ENCODE peak calls at places on chromosomes 12 and 14, in six cellular contexts. One of them, this sample, is unnamed.

GRCh38 chr12:39606712-39607423 is 12.7 kb downstream of the ABCD2 start:
- DNase-seq in HepG2: no peak
- DNase-seq in H1: no peak
- DNase-seq in K562: no peak
- DNase-seq in SK-N-SH: no peak
- DNase-seq in GM12878: no peak
- DNase-seq in this sample: no peak

GRCh38 chr14:89365071-89365801 is 51.8 kb downstream of the FOXN3 start:
- DNase-seq in HepG2: no peak
- DNase-seq in H1: no peak
- DNase-seq in K562: no peak
- DNase-seq in SK-N-SH: no peak
- DNase-seq in GM12878: peak; percentile 81
- DNase-seq in this sample: no peak

GRCh38 chr12:110826592-110827200 is 20.1 kb upstream of the CCDC63 start:
- DNase-seq in HepG2: peak; percentile 80
- DNase-seq in H1: peak; percentile 95
- DNase-seq in K562: peak; percentile 84
- DNase-seq in SK-N-SH: peak; percentile 82
- DNase-seq in GM12878: peak; percentile 70
- DNase-seq in this sample: peak; percentile 85

GRCh38 chr12:122499991-122500684 is 594 bp downstream of the ZCCHC8 start:
- DNase-seq in HepG2: peak; percentile 70
- DNase-seq in H1: peak; percentile 79
- DNase-seq in K562: peak; percentile 62
- DNase-seq in SK-N-SH: peak; percentile 68
- DNase-seq in GM12878: no peak
- DNase-seq in this sample: peak; percentile 16

GRCh38 chr12:52585951-52586350 is 12.3 kb upstream of the KRT74 start:
- DNase-seq in HepG2: no peak
- DNase-seq in H1: no peak
- DNase-seq in K562: no peak
- DNase-seq in SK-N-SH: no peak
- DNase-seq in GM12878: no peak
- DNase-seq in this sample: no peak

GRCh38 chr12:53737951-53738833 is 10.9 kb upstream of the CALCOCO1 start:
- DNase-seq in HepG2: no peak
- DNase-seq in H1: peak; percentile 92
- DNase-seq in K562: peak; percentile 37
- DNase-seq in SK-N-SH: peak; percentile 48
- DNase-seq in GM12878: no peak
- DNase-seq in this sample: no peak

GRCh38 chr12:7189398-7190267 is at the start of gene PEX5:
- DNase-seq in HepG2: peak; percentile 83
- DNase-seq in H1: peak; percentile 81
- DNase-seq in K562: peak; percentile 89
- DNase-seq in SK-N-SH: peak; percentile 93
- DNase-seq in GM12878: peak; percentile 52
- DNase-seq in this sample: peak; percentile 90

GRCh38 chr14:52080171-52080800 is 11.4 kb upstream of the NID2 start:
- DNase-seq in HepG2: no peak
- DNase-seq in H1: no peak
- DNase-seq in K562: no peak
- DNase-seq in SK-N-SH: no peak
- DNase-seq in GM12878: no peak
- DNase-seq in this sample: no peak

GRCh38 chr12:96985515-96986362 is 78.7 kb downstream of the NEDD1 start:
- DNase-seq in HepG2: no peak
- DNase-seq in H1: peak; percentile 82
- DNase-seq in K562: peak; percentile 48
- DNase-seq in SK-N-SH: no peak
- DNase-seq in GM12878: no peak
- DNase-seq in this sample: peak; percentile 6

GRCh38 chr12:71999795-72000194 is 61.1 kb downstream of the TPH2 start:
- DNase-seq in HepG2: no peak
- DNase-seq in H1: no peak
- DNase-seq in K562: no peak
- DNase-seq in SK-N-SH: no peak
- DNase-seq in GM12878: no peak
- DNase-seq in this sample: no peak

DNA sequence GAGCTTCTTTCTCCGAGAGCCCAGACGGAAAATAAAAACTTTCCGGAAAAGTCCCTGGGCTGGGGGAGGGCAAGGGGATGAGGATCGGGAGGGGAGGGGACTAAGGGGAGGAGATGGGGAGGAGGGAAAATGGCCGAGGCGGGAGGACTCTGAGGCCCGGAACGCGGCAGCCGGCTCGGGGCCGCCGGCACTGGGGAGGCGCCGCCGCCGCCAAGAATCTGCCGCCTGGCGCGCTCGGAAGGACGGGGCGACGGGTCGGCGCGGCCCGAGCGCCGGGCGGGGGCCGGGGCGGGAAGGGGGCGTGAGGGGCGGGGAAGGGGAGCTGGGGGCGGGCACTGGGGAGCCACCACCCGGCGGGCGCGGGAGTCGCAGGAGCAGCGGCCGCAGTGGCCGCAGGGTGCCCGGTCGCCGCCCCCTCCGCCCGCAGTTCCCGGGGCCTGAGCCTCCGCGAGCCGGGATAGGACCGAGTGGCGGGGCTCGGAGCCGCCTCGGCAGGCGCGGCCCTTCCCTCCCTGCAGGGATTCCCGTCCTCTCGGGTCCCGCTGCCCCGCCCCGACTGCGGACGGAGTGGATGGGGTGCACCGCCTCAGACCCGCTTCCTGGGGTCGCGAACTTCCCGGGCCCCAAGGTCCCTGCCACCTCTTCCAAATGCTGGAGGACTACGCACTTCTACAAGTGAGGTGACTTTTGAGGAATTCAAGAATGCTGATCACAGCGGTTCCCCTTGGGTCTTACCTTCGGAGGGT is at the start of gene PRKD1:
- DNase-seq in HepG2: peak; percentile 28
- DNase-seq in H1: peak; percentile 81
- DNase-seq in K562: peak; percentile 68
- DNase-seq in SK-N-SH: peak; percentile 83
- DNase-seq in GM12878: no peak
- DNase-seq in this sample: no peak
- TF ChIP-seq CTCF in HepG2: no peak
- TF ChIP-seq CTCF in H1: no peak
- TF ChIP-seq CTCF in K562: no peak
- TF ChIP-seq CTCF in SK-N-SH: no peak
- TF ChIP-seq CTCF in GM12878: no peak
- TF ChIP-seq CTCF in this sample: no peak

GRCh38 chr14:68405959-68406358 is 386.9 kb downstream of the ZFP36L1 start:
- DNase-seq in HepG2: no peak
- DNase-seq in H1: no peak
- DNase-seq in K562: no peak
- DNase-seq in SK-N-SH: no peak
- DNase-seq in GM12878: no peak
- DNase-seq in this sample: no peak

GRCh38 chr14:68403794-68404522 is 388.9 kb downstream of the ZFP36L1 start:
- DNase-seq in HepG2: no peak
- DNase-seq in H1: no peak
- DNase-seq in K562: no peak
- DNase-seq in SK-N-SH: no peak
- DNase-seq in GM12878: no peak
- DNase-seq in this sample: no peak

GRCh38 chr14:68403191-68403781 is 389.6 kb downstream of the ZFP36L1 start:
- DNase-seq in HepG2: no peak
- DNase-seq in H1: no peak
- DNase-seq in K562: no peak
- DNase-seq in SK-N-SH: no peak
- DNase-seq in GM12878: no peak
- DNase-seq in this sample: no peak

GRCh38 chr14:68402525-68403101 is 390.3 kb downstream of the ZFP36L1 start:
- DNase-seq in HepG2: no peak
- DNase-seq in H1: no peak
- DNase-seq in K562: no peak
- DNase-seq in SK-N-SH: no peak
- DNase-seq in GM12878: no peak
- DNase-seq in this sample: no peak

DNA sequence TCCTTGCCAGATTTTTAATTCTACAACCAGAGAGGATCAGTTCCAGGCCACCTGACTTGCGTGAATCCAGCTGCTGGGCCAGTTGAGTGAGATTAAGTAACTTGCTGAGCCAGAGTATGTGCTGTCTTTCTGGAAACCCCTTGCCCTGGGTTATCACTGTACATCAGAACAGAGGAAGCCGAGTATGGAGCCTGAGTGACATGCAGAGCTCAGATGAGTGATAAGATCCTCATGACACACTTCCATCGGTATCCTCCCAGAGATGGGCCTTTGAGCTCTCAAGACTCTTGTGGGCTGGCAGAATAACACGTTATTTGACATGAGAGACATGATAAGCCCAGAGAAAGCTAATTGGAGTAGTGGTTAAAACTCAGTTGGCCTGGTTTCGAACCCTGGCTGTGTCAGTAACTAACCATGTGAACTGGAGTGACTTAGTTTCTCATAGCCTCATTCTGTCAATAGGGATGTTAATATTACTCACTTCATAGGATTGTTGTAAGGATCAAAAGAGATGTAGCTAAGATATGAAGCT is 388.1 kb downstream of the ZFP36L1 start:
- DNase-seq in HepG2: no peak
- DNase-seq in H1: no peak
- DNase-seq in K562: no peak
- DNase-seq in SK-N-SH: no peak
- DNase-seq in GM12878: no peak
- DNase-seq in this sample: no peak
- TF ChIP-seq YY1 in HepG2: no peak
- TF ChIP-seq YY1 in H1: no peak
- TF ChIP-seq YY1 in K562: no peak
- TF ChIP-seq YY1 in SK-N-SH: no peak
- TF ChIP-seq YY1 in GM12878: no peak
- TF ChIP-seq YY1 in this sample: no peak

GRCh38 chr14:74400328-74400727 is 25.7 kb downstream of the SYNDIG1L start:
- DNase-seq in HepG2: no peak
- DNase-seq in H1: no peak
- DNase-seq in K562: peak; percentile 11
- DNase-seq in SK-N-SH: no peak
- DNase-seq in GM12878: no peak
- DNase-seq in this sample: peak; percentile 4
- TF ChIP-seq CTCF in HepG2: no peak
- TF ChIP-seq CTCF in H1: peak; percentile 53
- TF ChIP-seq CTCF in K562: peak; percentile 11
- TF ChIP-seq CTCF in SK-N-SH: no peak
- TF ChIP-seq CTCF in GM12878: no peak
- TF ChIP-seq CTCF in this sample: no peak

DNA sequence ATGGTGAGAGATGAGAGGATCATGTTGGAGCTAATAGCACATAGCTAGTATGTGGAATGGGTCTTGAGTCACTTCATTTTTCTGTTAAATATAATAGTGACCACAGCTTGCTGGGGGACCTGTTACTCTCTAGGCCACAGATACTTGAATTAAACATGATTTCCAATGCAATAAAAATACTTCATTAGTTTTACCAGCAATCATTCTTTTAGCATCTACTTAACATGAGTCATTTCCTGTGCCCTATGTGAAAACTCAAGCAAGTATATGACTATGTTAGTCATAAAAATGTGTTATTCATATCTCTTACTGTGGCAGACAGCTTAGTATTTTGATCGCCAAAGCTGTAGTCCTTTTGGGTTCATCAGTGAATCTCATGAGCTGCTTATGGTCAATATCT is 798.9 kb downstream of the SLC16A7 start:
- DNase-seq in HepG2: no peak
- DNase-seq in H1: no peak
- DNase-seq in K562: no peak
- DNase-seq in SK-N-SH: no peak
- DNase-seq in GM12878: no peak
- DNase-seq in this sample: no peak
- TF ChIP-seq YY1 in HepG2: no peak
- TF ChIP-seq YY1 in H1: no peak
- TF ChIP-seq YY1 in K562: no peak
- TF ChIP-seq YY1 in SK-N-SH: no peak
- TF ChIP-seq YY1 in GM12878: no peak
- TF ChIP-seq YY1 in this sample: no peak

DNA sequence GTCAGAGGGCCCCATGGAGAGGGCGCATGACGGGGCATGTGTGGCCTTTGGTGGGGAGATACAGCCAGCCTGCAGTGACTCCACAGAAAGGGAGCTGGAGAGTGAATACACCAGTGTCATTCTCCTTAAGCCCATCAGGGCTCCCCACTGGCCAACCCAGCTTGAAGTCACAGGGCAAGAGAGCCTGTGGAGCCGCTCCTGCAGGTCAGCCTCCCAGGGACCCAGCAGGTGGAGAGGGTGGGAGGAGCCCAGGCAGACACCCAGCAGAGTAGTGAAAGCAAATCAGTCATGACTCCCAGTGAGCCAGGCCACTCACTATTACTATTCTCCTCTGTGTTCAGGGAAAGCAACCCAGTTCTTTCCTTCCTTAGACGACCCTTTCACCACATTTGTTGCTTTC is 110.0 kb upstream of the CPM start:
- DNase-seq in HepG2: peak; percentile 17
- DNase-seq in H1: no peak
- DNase-seq in K562: peak; percentile 5
- DNase-seq in SK-N-SH: no peak
- DNase-seq in GM12878: no peak
- DNase-seq in this sample: no peak
- TF ChIP-seq CTCF in HepG2: no peak
- TF ChIP-seq CTCF in H1: no peak
- TF ChIP-seq CTCF in K562: no peak
- TF ChIP-seq CTCF in SK-N-SH: no peak
- TF ChIP-seq CTCF in GM12878: no peak
- TF ChIP-seq CTCF in this sample: no peak